ENCODE peak calls at places on chromosomes 12 and 14, in eight cellular contexts. One of them, this sample, is unnamed.

GRCh38 chr12:15444523-15444922 is 122.2 kb downstream of the PTPRO start:
- ATAC-seq in right lobe of liver: no peak
- ATAC-seq in T-cell: no peak
- ATAC-seq in upper lobe of right lung: no peak
- ATAC-seq in GM12878: no peak
- ATAC-seq in right cardiac atrium: no peak
- ATAC-seq in lower lobe of right lung: no peak
- ATAC-seq in left cardiac atrium: no peak
- ATAC-seq in this sample: no peak

GRCh38 chr14:51293926-51294290 is 53.9 kb downstream of the TMX1 start:
- ATAC-seq in right lobe of liver: no peak
- ATAC-seq in T-cell: no peak
- ATAC-seq in upper lobe of right lung: no peak
- ATAC-seq in GM12878: no peak
- ATAC-seq in right cardiac atrium: peak; percentile 21
- ATAC-seq in lower lobe of right lung: no peak
- ATAC-seq in left cardiac atrium: no peak
- ATAC-seq in this sample: no peak

GRCh38 chr14:91047174-91047753 is 13.2 kb downstream of the RPS6KA5 start:
- ATAC-seq in right lobe of liver: no peak
- ATAC-seq in T-cell: no peak
- ATAC-seq in upper lobe of right lung: peak; percentile 55
- ATAC-seq in GM12878: peak; percentile 85
- ATAC-seq in right cardiac atrium: no peak
- ATAC-seq in lower lobe of right lung: peak; percentile 56
- ATAC-seq in left cardiac atrium: no peak
- ATAC-seq in this sample: no peak

GRCh38 chr14:91693342-91693741 is 38.5 kb downstream of the CATSPERB start:
- ATAC-seq in right lobe of liver: peak; percentile 26
- ATAC-seq in T-cell: no peak
- ATAC-seq in upper lobe of right lung: peak; percentile 78
- ATAC-seq in GM12878: no peak
- ATAC-seq in right cardiac atrium: no peak
- ATAC-seq in lower lobe of right lung: peak; percentile 77
- ATAC-seq in left cardiac atrium: no peak
- ATAC-seq in this sample: no peak

GRCh38 chr12:132246997-132247717 is 82.2 kb downstream of the GALNT9 start:
- ATAC-seq in right lobe of liver: no peak
- ATAC-seq in T-cell: no peak
- ATAC-seq in upper lobe of right lung: no peak
- ATAC-seq in GM12878: no peak
- ATAC-seq in right cardiac atrium: no peak
- ATAC-seq in lower lobe of right lung: peak; percentile 14
- ATAC-seq in left cardiac atrium: no peak
- ATAC-seq in this sample: peak; percentile 28

GRCh38 chr12:52395761-52396434 is 10.2 kb downstream of the KRT82 start:
- ATAC-seq in right lobe of liver: no peak
- ATAC-seq in T-cell: no peak
- ATAC-seq in upper lobe of right lung: no peak
- ATAC-seq in GM12878: peak; percentile 70
- ATAC-seq in right cardiac atrium: no peak
- ATAC-seq in lower lobe of right lung: peak; percentile 20
- ATAC-seq in left cardiac atrium: no peak
- ATAC-seq in this sample: no peak

GRCh38 chr12:3090238-3091029 is 13.3 kb downstream of the TSPAN9 start:
- ATAC-seq in right lobe of liver: peak; percentile 74
- ATAC-seq in T-cell: no peak
- ATAC-seq in upper lobe of right lung: no peak
- ATAC-seq in GM12878: no peak
- ATAC-seq in right cardiac atrium: no peak
- ATAC-seq in lower lobe of right lung: no peak
- ATAC-seq in left cardiac atrium: no peak
- ATAC-seq in this sample: no peak

GRCh38 chr14:22837059-22837749 is 819 bp downstream of the MMP14 start:
- ATAC-seq in right lobe of liver: peak; percentile 79
- ATAC-seq in T-cell: peak; percentile 59
- ATAC-seq in upper lobe of right lung: peak; percentile 68
- ATAC-seq in GM12878: no peak
- ATAC-seq in right cardiac atrium: peak; percentile 80
- ATAC-seq in lower lobe of right lung: peak; percentile 91
- ATAC-seq in left cardiac atrium: peak; percentile 80
- ATAC-seq in this sample: peak; percentile 35

GRCh38 chr14:34693228-34693939 is 21.0 kb downstream of the CFL2 start:
- ATAC-seq in right lobe of liver: peak; percentile 78
- ATAC-seq in T-cell: peak; percentile 60
- ATAC-seq in upper lobe of right lung: peak; percentile 91
- ATAC-seq in GM12878: no peak
- ATAC-seq in right cardiac atrium: peak; percentile 68
- ATAC-seq in lower lobe of right lung: peak; percentile 91
- ATAC-seq in left cardiac atrium: peak; percentile 78
- ATAC-seq in this sample: peak; percentile 45